ENCODE peak calls at places on chromosomes 11 and 22, in five cellular contexts. W, E, R, X and F are unnamed samples.

GRCh38 chr11:128848815-128849455 is 18.2 kb downstream of the KCNJ1 start:
- DNase-seq in R (peak), X (no peak), W (peak), E (peak), F (peak)

GRCh38 chr11:69700278-69701140 is 3.3 kb downstream of the FGF19 start:
- DNase-seq in E (peak), R (no peak), X (no peak), W (no peak), F (no peak)

GRCh38 chr11:13136272-13136596 is 127.1 kb downstream of the RASSF10 start:
- DNase-seq in E (no peak), X (no peak), R (no peak), W (no peak), F (no peak)

GRCh38 chr11:45411221-45411946 is 125.2 kb upstream of the SYT13 start:
- DNase-seq in W (no peak), R (no peak), E (no peak), X (no peak), F (no peak)

GRCh38 chr11:131372243-131372930 is 2.0 kb downstream of the NTM start:
- DNase-seq in E (no peak), R (no peak), X (no peak), W (no peak), F (no peak)

GRCh38 chr11:35013514-35014191 is 97.2 kb downstream of the PDHX start:
- DNase-seq in W (no peak), R (no peak), E (no peak), X (no peak), F (peak)

GRCh38 chr11:64619811-64620285 is 28.8 kb downstream of the SLC22A12 start:
- DNase-seq in E (peak), X (no peak), R (no peak), W (peak), F (no peak)

GRCh38 chr11:33016654-33017053 is 976 bp downstream of the DEPDC7 start:
- DNase-seq in W (no peak), X (no peak), E (no peak), R (no peak), F (no peak)

GRCh38 chr11:68214173-68215086 is 1.3 kb upstream of the KMT5B start:
- DNase-seq in W (peak), R (no peak), X (no peak), E (peak), F (peak)

GRCh38 chr22:41403532-41404318 is 22.0 kb downstream of the TEF start:
- DNase-seq in W (peak), E (peak), X (no peak), R (peak), F (peak)

GRCh38 chr11:2650343-2650867 is 49.4 kb downstream of the KCNQ1OT1 start:
- DNase-seq in W (no peak), X (no peak), E (no peak), R (no peak), F (no peak)

GRCh38 chr22:49209452-49210195 is 618.0 kb downstream of the BRD1 start:
- DNase-seq in E (peak), R (no peak), X (no peak), W (no peak), F (no peak)

GRCh38 chr11:27497284-27497866 is 9.2 kb downstream of the LIN7C start:
- DNase-seq in E (peak), X (no peak), R (no peak), W (peak), F (no peak)

GRCh38 chr11:10743354-10744035 is 7.6 kb upstream of the CTR9 start:
- DNase-seq in R (no peak), X (no peak), W (no peak), E (no peak), F (peak)

GRCh38 chr11:57638005-57638760 is 11.5 kb downstream of the YPEL4 start:
- DNase-seq in E (peak), R (no peak), X (no peak), W (peak), F (no peak)

GRCh38 chr11:109112748-109113378 is 309.1 kb upstream of the C11orf87 start:
- DNase-seq in E (no peak), W (no peak), X (no peak), R (no peak), F (no peak)

GRCh38 chr22:25136953-25137576 is 62.6 kb upstream of the CRYBB3 start:
- DNase-seq in R (no peak), X (no peak), E (no peak), W (no peak), F (no peak)

GRCh38 chr11:62120001-62120400 is 3.8 kb upstream of the INCENP start:
- DNase-seq in R (no peak), E (no peak), X (no peak), W (no peak), F (no peak)

GRCh38 chr11:17116121-17116520 is 38.7 kb upstream of the RPS13 start:
- DNase-seq in E (no peak), W (no peak), R (no peak), X (no peak), F (no peak)

GRCh38 chr11:119942583-119943338 is 195.2 kb downstream of the TRIM29 start:
- DNase-seq in X (no peak), E (no peak), R (no peak), W (no peak), F (no peak)

GRCh38 chr11:90134420-90135003 is at the start of gene NAALAD2:
- DNase-seq in W (peak), X (no peak), R (no peak), E (peak), F (no peak)

GRCh38 chr11:105392546-105392945 is 217.3 kb upstream of the GRIA4 start:
- DNase-seq in R (no peak), E (no peak), W (peak), X (no peak), F (no peak)

GRCh38 chr11:115168229-115168671 is 336.0 kb downstream of the CADM1 start:
- DNase-seq in X (no peak), W (peak), R (no peak), E (no peak), F (no peak)

GRCh38 chr11:35116245-35116644 is 22.7 kb upstream of the CD44 start:
- DNase-seq in R (no peak), W (peak), E (no peak), X (no peak), F (no peak)

GRCh38 chr22:30290679-30291333 is 1.5 kb upstream of the CASTOR1 start:
- DNase-seq in E (peak), X (no peak), W (peak), R (no peak), F (no peak)